ENCODE peak calls at places on chromosomes 1 and 21, in six cellular contexts. One of them, this sample, is unnamed.
A peak's percentile ranks its signal among the peaks of the same experiment; 100 is the strongest.

GRCh38 chr1:153357076-153357852 is 390 bp upstream of the S100A9 start:
- DNase-seq in endodermal cell: peak; percentile 42
- DNase-seq in pancreas: no peak
- DNase-seq in GM23338: no peak
- DNase-seq in RWPE2: peak; percentile 90
- DNase-seq in prostate gland: peak; percentile 72
- DNase-seq in this sample: no peak

GRCh38 chr1:241605146-241605805 is 34.9 kb downstream of the CHML start:
- DNase-seq in endodermal cell: peak; percentile 66
- DNase-seq in pancreas: no peak
- DNase-seq in GM23338: peak; percentile 59
- DNase-seq in RWPE2: no peak
- DNase-seq in prostate gland: no peak
- DNase-seq in this sample: peak; percentile 33

GRCh38 chr1:110135268-110136065 is 14.8 kb upstream of the SLC6A17 start:
- DNase-seq in endodermal cell: peak; percentile 79
- DNase-seq in pancreas: no peak
- DNase-seq in GM23338: no peak
- DNase-seq in RWPE2: no peak
- DNase-seq in prostate gland: no peak
- DNase-seq in this sample: no peak

GRCh38 chr1:109272021-109272799 is 10.7 kb downstream of the PSRC1 start:
- DNase-seq in endodermal cell: no peak
- DNase-seq in pancreas: no peak
- DNase-seq in GM23338: no peak
- DNase-seq in RWPE2: no peak
- DNase-seq in prostate gland: no peak
- DNase-seq in this sample: no peak

GRCh38 chr1:153535664-153536585 is at the start of gene S100A6:
- DNase-seq in endodermal cell: peak; percentile 68
- DNase-seq in pancreas: peak; percentile 71
- DNase-seq in GM23338: peak; percentile 56
- DNase-seq in RWPE2: peak; percentile 92
- DNase-seq in prostate gland: peak; percentile 82
- DNase-seq in this sample: peak; percentile 84

GRCh38 chr1:229364216-229365065 is 21.6 kb upstream of the CCSAP start:
- DNase-seq in endodermal cell: no peak
- DNase-seq in pancreas: no peak
- DNase-seq in GM23338: no peak
- DNase-seq in RWPE2: no peak
- DNase-seq in prostate gland: no peak
- DNase-seq in this sample: no peak

GRCh38 chr1:174871886-174872285 is 127.9 kb upstream of the CACYBP start:
- DNase-seq in endodermal cell: no peak
- DNase-seq in pancreas: no peak
- DNase-seq in GM23338: peak; percentile 82
- DNase-seq in RWPE2: no peak
- DNase-seq in prostate gland: no peak
- DNase-seq in this sample: no peak

GRCh38 chr1:65717815-65718454 is 74.8 kb upstream of the PDE4B start:
- DNase-seq in endodermal cell: no peak
- DNase-seq in pancreas: no peak
- DNase-seq in GM23338: peak; percentile 48
- DNase-seq in RWPE2: no peak
- DNase-seq in prostate gland: no peak
- DNase-seq in this sample: peak; percentile 44

GRCh38 chr1:202210370-202210769 is 16.8 kb downstream of the LGR6 start:
- DNase-seq in endodermal cell: peak; percentile 73
- DNase-seq in pancreas: no peak
- DNase-seq in GM23338: peak; percentile 53
- DNase-seq in RWPE2: no peak
- DNase-seq in prostate gland: peak; percentile 57
- DNase-seq in this sample: peak; percentile 14
- TF ChIP-seq CTCF in endodermal cell: peak; percentile 56
- TF ChIP-seq CTCF in pancreas: no peak
- TF ChIP-seq CTCF in GM23338: peak; percentile 19
- TF ChIP-seq CTCF in RWPE2: peak; percentile 74
- TF ChIP-seq CTCF in prostate gland: peak; percentile 26
- TF ChIP-seq CTCF in this sample: peak; percentile 5

DNA sequence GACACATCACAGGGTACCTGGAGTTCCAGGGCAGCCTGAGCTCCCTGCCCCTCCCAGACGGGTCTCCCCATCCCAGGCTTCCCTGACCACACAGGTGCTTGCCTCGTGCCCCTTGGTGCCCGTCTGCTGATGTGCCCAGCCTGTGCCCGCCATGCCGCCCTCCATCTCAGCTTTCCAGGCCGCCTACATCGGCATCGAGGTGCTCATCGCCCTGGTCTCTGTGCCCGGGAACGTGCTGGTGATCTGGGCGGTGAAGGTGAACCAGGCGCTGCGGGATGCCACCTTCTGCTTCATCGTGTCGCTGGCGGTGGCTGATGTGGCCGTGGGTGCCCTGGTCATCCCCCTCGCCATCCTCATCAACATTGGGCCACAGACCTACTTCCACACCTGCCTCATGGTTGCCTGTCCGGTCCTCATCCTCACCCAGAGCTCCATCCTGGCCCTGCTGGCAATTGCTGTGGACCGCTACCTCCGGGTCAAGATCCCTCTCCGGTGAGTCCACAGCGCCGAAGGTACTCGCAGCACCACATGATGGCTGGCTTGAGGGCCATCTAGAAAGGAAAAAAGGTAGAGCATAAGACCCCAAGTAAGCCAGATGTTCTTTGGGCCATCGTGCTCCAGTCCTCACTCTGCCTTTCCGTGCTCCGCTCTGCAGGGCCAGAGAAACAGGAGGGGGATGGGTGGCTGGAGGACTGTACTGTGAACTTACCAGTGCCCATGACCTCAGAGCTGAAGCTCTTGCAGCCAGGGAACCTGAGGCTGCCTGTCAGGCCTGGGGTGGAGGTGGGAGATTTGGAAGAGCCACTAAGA is 1.4 kb downstream of the ADORA1 start:
- DNase-seq in endodermal cell: peak; percentile 45
- DNase-seq in pancreas: peak; percentile 55
- DNase-seq in GM23338: no peak
- DNase-seq in RWPE2: no peak
- DNase-seq in prostate gland: no peak
- DNase-seq in this sample: no peak
- H3K4me3 ChIP-seq in endodermal cell: peak overlapping the region; percentile 86
- H3K4me3 ChIP-seq in pancreas: peak overlapping the region; percentile 26
- H3K4me3 ChIP-seq in GM23338: peak overlapping the region; percentile 83
- H3K4me3 ChIP-seq in RWPE2: no peak overlapping the region
- H3K4me3 ChIP-seq in prostate gland: no peak overlapping the region
- H3K4me3 ChIP-seq in this sample: peak overlapping the region; percentile 36

GRCh38 chr1:39700348-39700747 is 9.1 kb upstream of the HPCAL4 start:
- DNase-seq in endodermal cell: no peak
- DNase-seq in pancreas: no peak
- DNase-seq in GM23338: no peak
- DNase-seq in RWPE2: no peak
- DNase-seq in prostate gland: no peak
- DNase-seq in this sample: no peak

GRCh38 chr1:39698568-39698967 is 7.3 kb upstream of the HPCAL4 start:
- DNase-seq in endodermal cell: no peak
- DNase-seq in pancreas: no peak
- DNase-seq in GM23338: no peak
- DNase-seq in RWPE2: no peak
- DNase-seq in prostate gland: no peak
- DNase-seq in this sample: no peak

GRCh38 chr1:39696448-39696847 is 5.2 kb upstream of the HPCAL4 start:
- DNase-seq in endodermal cell: no peak
- DNase-seq in pancreas: no peak
- DNase-seq in GM23338: no peak
- DNase-seq in RWPE2: no peak
- DNase-seq in prostate gland: no peak
- DNase-seq in this sample: no peak

GRCh38 chr1:39701092-39701460 is 9.8 kb upstream of the HPCAL4 start:
- DNase-seq in endodermal cell: peak; percentile 80
- DNase-seq in pancreas: no peak
- DNase-seq in GM23338: peak; percentile 72
- DNase-seq in RWPE2: no peak
- DNase-seq in prostate gland: no peak
- DNase-seq in this sample: peak; percentile 75

DNA sequence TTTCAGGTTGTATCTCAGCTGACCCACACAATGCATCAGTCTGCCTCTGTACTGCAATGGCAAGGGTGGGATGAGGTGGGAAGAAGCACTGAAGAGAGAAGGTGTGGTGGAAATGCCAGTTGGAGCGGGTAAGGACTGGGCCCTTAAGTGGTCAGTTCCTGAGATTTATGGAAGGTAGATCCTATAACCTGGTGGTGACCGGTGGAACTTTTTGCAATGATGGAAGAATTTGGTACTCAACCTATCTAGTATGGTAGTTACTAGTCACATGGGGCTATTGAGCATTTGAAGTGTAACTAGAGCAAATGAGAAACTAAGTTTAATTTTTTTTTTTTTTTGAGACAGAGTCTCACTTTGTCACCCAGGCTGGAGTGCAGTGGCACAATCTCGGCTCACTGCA is 8.2 kb upstream of the HPCAL4 start:
- DNase-seq in endodermal cell: no peak
- DNase-seq in pancreas: no peak
- DNase-seq in GM23338: peak; percentile 44
- DNase-seq in RWPE2: no peak
- DNase-seq in prostate gland: no peak
- DNase-seq in this sample: no peak
- TF ChIP-seq CTCF in endodermal cell: peak; percentile 55
- TF ChIP-seq CTCF in pancreas: peak; percentile 10
- TF ChIP-seq CTCF in GM23338: no peak
- TF ChIP-seq CTCF in RWPE2: no peak
- TF ChIP-seq CTCF in prostate gland: no peak
- TF ChIP-seq CTCF in this sample: no peak

DNA sequence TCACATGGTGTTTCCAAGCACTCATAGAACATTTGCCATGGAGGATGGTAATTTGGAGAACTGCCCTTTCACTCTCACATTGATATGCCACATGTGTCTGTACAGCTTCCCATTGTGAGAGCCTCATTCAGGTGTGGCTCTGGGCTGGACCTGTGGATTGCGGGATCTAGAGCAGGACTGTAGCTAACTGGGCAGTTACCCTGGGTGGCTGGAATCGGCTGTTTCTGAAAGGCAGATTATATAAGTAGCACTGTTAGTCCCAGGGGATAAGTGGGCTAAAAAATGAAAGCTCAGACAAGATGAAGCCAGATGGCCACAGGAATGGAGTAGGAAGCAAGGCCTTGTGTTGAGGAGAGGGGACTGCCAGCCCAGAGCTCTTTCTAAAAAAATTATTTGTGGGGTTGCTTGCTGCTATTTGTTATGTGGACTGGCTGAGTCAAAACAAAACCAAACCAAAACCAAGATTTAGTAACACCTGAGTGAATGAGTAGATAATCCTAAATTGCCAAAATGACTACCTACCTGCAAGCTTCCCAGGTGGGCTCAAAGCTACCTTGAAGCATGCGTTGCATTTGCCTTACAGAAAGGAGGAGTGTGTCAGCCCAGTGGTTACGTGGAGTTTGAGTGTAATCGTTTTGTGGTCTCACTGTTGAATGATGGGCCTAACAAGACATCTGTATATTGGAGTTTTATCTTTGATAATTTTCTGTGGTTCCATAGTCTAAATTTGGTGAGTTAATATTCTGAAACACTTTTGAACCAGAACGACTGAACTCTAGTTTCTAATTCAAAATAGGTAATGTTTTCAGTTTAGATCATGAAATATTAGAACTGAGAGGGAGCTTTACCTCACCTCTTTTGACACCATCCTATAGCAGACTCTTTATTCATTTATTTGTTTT is 58.0 kb downstream of the SDCCAG8 start:
- DNase-seq in endodermal cell: no peak
- DNase-seq in pancreas: no peak
- DNase-seq in GM23338: no peak
- DNase-seq in RWPE2: no peak
- DNase-seq in prostate gland: no peak
- DNase-seq in this sample: no peak
- H3K4me3 ChIP-seq in endodermal cell: no peak overlapping the region
- H3K4me3 ChIP-seq in pancreas: no peak overlapping the region
- H3K4me3 ChIP-seq in GM23338: no peak overlapping the region
- H3K4me3 ChIP-seq in RWPE2: no peak overlapping the region
- H3K4me3 ChIP-seq in prostate gland: no peak overlapping the region
- H3K4me3 ChIP-seq in this sample: no peak overlapping the region

GRCh38 chr1:34083974-34084373 is 81.1 kb downstream of the CSMD2 start:
- DNase-seq in endodermal cell: peak; percentile 9
- DNase-seq in pancreas: no peak
- DNase-seq in GM23338: no peak
- DNase-seq in RWPE2: no peak
- DNase-seq in prostate gland: no peak
- DNase-seq in this sample: no peak
- TF ChIP-seq CTCF in endodermal cell: no peak
- TF ChIP-seq CTCF in pancreas: no peak
- TF ChIP-seq CTCF in GM23338: no peak
- TF ChIP-seq CTCF in RWPE2: no peak
- TF ChIP-seq CTCF in prostate gland: no peak
- TF ChIP-seq CTCF in this sample: no peak

DNA sequence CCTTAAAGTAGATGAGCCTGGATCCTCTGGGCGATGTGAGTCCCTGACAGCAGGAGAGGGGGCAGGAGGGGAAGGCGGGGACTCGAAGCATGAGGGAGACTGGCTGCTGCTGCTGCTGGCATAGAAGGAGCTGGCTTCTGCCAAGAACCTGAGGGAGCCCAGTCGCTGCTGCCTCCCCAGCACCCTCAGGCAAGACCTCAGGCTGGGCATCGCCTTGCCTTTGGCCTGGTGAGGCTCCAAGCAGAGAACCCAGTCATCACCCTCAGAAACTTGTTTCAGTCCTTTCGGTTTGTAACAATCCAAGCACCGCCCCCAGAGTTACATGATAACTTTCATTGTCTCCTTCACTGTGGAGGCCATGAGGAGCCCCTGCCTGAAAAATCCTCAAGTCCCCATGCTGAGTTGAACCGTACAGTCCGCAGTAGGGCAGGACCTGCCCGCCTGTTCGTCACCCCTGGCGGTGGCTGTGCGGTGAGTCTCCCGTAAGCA is 38.8 kb downstream of the POFUT2 start:
- DNase-seq in endodermal cell: peak; percentile 71
- DNase-seq in pancreas: no peak
- DNase-seq in GM23338: peak; percentile 42
- DNase-seq in RWPE2: peak; percentile 23
- DNase-seq in prostate gland: peak; percentile 3
- DNase-seq in this sample: peak; percentile 36
- H3K4me3 ChIP-seq in endodermal cell: no peak overlapping the region
- H3K4me3 ChIP-seq in pancreas: no peak overlapping the region
- H3K4me3 ChIP-seq in GM23338: no peak overlapping the region
- H3K4me3 ChIP-seq in RWPE2: no peak overlapping the region
- H3K4me3 ChIP-seq in prostate gland: peak overlapping the region; percentile 2
- H3K4me3 ChIP-seq in this sample: peak overlapping the region; percentile 36

DNA sequence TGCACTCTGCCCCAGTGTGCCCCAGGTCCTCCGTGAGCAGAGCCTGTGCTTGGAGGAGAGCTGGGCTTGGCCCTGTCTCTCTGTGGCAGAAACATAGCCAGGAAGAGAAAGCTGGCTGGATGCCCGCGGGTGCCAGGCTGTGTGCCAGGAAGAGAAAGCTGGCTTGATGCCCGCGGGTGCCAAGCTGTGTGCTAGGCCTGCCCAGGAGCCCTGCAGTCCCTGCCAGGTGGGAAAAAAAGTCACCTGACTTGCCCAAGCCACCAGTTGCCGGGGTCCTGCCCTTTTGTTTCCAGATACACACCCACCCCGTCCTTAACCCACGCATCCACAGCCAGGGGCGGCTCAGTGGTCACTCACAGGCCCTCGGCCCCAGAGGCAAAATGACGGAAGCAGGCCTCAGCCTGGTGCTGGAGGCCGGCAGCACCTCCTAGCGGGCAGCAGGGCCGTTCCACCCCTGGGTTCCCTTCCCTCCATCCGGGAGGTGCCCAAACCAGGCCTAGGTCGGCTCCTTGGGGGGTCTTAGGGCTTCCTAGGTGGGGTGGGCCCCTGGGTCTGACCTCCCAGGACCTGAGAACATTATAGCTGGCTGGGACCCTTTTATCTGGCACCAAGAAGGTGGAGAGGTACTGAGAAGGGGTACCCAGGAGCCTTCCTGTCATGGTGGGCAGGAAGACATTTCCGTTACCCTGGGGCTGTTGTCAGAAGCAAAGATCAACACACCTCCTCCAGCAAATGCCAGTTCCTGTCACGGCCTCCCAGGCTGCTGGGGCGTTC is 9.1 kb downstream of the ITGB2 start:
- DNase-seq in endodermal cell: peak; percentile 61
- DNase-seq in pancreas: peak; percentile 98
- DNase-seq in GM23338: no peak
- DNase-seq in RWPE2: no peak
- DNase-seq in prostate gland: peak; percentile 85
- DNase-seq in this sample: no peak
- TF ChIP-seq CTCF in endodermal cell: peak; percentile 56
- TF ChIP-seq CTCF in pancreas: peak; percentile 40
- TF ChIP-seq CTCF in GM23338: peak; percentile 59
- TF ChIP-seq CTCF in RWPE2: peak; percentile 59
- TF ChIP-seq CTCF in prostate gland: no peak
- TF ChIP-seq CTCF in this sample: no peak

This sample was measured in fibroblast of pulmonary artery.